ENCODE peak calls at places on chromosomes 4 and X, in ten cellular contexts. Y is GM23248; B is CD4-positive, alpha-beta memory T cell; R is CD8-positive, alpha-beta T cell; P is neuronal stem cell; U is colonic mucosa; O is H9; V is ovary; Z is Caco-2; K is tibial artery. D is an unnamed sample. For H3K4me1, the result is how much of the 10 kb centered on the place peaks cover.

GRCh38 chr4:78477276-78477675 is 74.3 kb upstream of the ANXA3 start:
- DNase-seq in Y (peak), B (no peak), R (no peak), P (no peak), U (no peak), O (no peak), V (no peak), Z (no peak), K (no peak), D (no peak)

GRCh38 chrX:122046226-122046625 is 998.8 kb downstream of the GLUD2 start:
- DNase-seq in Y (no peak), B (no peak), R (no peak), P (no peak), U (no peak), O (no peak), V (no peak), Z (no peak), K (no peak), D (no peak)

GRCh38 chrX:130296743-130297142 is 28.0 kb upstream of the ZNF280C start:
- DNase-seq in Y (no peak), B (no peak), R (no peak), P (no peak), U (no peak), O (no peak), V (no peak), Z (no peak), K (no peak), D (no peak)

GRCh38 chr4:125187621-125188176 is 127.1 kb upstream of the FAT4 start:
- DNase-seq in Y (peak), B (no peak), R (no peak), P (no peak), U (no peak), O (no peak), V (no peak), Z (no peak), K (no peak), D (no peak)

GRCh38 chr4:8188743-8189550 is 10.1 kb upstream of the SH3TC1 start:
- DNase-seq in Y (peak), B (no peak), R (no peak), P (no peak), U (no peak), O (no peak), V (no peak), Z (no peak), K (peak), D (no peak)

GRCh38 chr4:42460043-42460442 is 62.8 kb downstream of the SHISA3 start:
- DNase-seq in Y (no peak), B (no peak), R (no peak), P (no peak), U (no peak), O (no peak), V (no peak), Z (peak), K (no peak), D (no peak)

GRCh38 chr4:169220854-169221311 is 49.9 kb downstream of the SH3RF1 start:
- DNase-seq in Y (no peak), B (no peak), R (no peak), P (no peak), U (no peak), O (no peak), V (no peak), Z (no peak), K (no peak), D (no peak)

GRCh38 chr4:76581276-76581675 is 146.2 kb downstream of the SHROOM3 start:
- DNase-seq in Y (no peak), B (no peak), R (no peak), P (no peak), U (no peak), O (no peak), V (no peak), Z (no peak), K (no peak), D (no peak)

GRCh38 chrX:116292183-116292582 is 121.6 kb downstream of the AGTR2 start:
- DNase-seq in Y (no peak), B (no peak), R (no peak), P (no peak), U (no peak), O (no peak), V (no peak), Z (no peak), K (no peak), D (no peak)

GRCh38 chrX:102863735-102864134 is 73.3 kb upstream of the RAB40AL start:
- DNase-seq in Y (peak), B (peak), R (peak), P (peak), U (peak), O (peak), V (peak), Z (peak), K (peak), D (peak)

GRCh38 chr4:4384837-4385236 is 2.1 kb upstream of the NSG1 start:
- DNase-seq in Y (peak), B (no peak), R (no peak), P (peak), U (no peak), O (peak), V (no peak), Z (no peak), K (no peak), D (no peak)

GRCh38 chr4:139118365-139118764 is 58.7 kb downstream of the ELF2 start:
- DNase-seq in Y (no peak), B (no peak), R (no peak), P (no peak), U (no peak), O (no peak), V (no peak), Z (no peak), K (no peak), D (no peak)

GRCh38 chr4:139112650-139113049 is 64.4 kb downstream of the ELF2 start:
- DNase-seq in Y (no peak), B (no peak), R (no peak), P (no peak), U (no peak), O (no peak), V (no peak), Z (no peak), K (no peak), D (no peak)

GRCh38 chr4:139115226-139115625 is 61.8 kb downstream of the ELF2 start:
- DNase-seq in Y (no peak), B (no peak), R (no peak), P (no peak), U (no peak), O (no peak), V (no peak), Z (no peak), K (no peak), D (peak)
- H3K4me1 ChIP-seq in Y (under half), B (under half), R (under half), P (under half), U (under half), O (under half), V (under half), Z (under half), K (under half), D (under half)

GRCh38 chrX:12979630-12980015 is 4.7 kb downstream of the TMSB4X start:
- DNase-seq in Y (peak), B (no peak), R (no peak), P (no peak), U (no peak), O (no peak), V (no peak), Z (no peak), K (no peak), D (no peak)

GRCh38 chrX:12978205-12979010 is 3.5 kb downstream of the TMSB4X start:
- DNase-seq in Y (peak), B (peak), R (peak), P (no peak), U (peak), O (peak), V (peak), Z (no peak), K (no peak), D (peak)

GRCh38 chrX:12979011-12979629 is 4.2 kb downstream of the TMSB4X start:
- DNase-seq in Y (peak), B (no peak), R (no peak), P (no peak), U (no peak), O (no peak), V (no peak), Z (no peak), K (no peak), D (no peak)

GRCh38 chrX:12975999-12976558 is 1.2 kb downstream of the TMSB4X start:
- DNase-seq in Y (peak), B (peak), R (peak), P (peak), U (peak), O (no peak), V (peak), Z (peak), K (peak), D (peak)

DNA sequence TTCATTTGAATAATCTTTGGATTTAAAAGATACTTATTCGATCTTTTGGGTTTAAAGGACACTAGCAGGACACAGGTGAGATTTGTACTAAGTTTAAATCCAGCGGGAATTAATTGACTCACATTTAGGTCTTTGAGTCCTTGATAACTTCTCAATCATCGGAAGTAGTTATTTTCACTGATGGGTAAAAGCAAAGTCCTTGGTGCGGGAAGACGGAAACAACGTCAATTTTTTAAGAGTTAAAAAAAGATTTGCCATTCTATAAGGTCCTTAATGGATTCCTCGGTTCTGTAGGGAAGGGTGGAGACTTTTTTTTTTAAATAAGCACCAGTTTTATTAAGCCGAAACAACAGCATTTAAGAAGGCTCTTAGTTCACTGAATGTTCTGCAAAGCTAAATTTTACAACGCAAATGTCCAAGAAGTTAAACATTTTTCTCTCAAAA is 2.9 kb downstream of the TMSB4X start:
- DNase-seq in Y (peak), B (no peak), R (no peak), P (no peak), U (no peak), O (no peak), V (no peak), Z (no peak), K (no peak), D (no peak)
- H3K4me1 ChIP-seq in Y (under half), B (under half), R (under half), P (under half), U (under half), O (under half), V (under half), Z (under half), K (under half), D (under half)

DNA sequence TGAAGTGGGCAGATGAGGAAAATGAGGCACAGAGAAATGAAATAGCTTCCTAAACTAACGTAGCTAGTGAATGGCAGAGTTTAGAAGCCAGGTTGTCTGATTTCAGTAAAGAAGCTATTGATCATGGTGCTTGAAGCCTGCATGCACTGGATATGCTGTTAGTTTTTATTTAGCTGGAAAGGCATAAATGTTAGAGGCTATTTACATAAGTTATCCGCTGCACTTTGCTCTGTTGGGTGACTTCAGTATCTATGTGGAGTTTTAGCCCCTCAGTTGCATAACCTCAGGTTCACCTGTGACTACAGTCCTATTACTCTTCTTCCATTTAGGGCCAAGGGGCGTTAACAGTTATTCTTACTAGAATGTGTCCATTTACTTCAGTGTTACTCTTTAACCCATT is 522.4 kb upstream of the RPS6KA3 start:
- DNase-seq in Y (no peak), B (no peak), R (no peak), P (no peak), U (no peak), O (no peak), V (no peak), Z (peak), K (no peak), D (no peak)
- H3K4me1 ChIP-seq in Y (under half), B (under half), R (under half), P (under half), U (under half), O (under half), V (under half), Z (under half), K (under half), D (under half)

DNA sequence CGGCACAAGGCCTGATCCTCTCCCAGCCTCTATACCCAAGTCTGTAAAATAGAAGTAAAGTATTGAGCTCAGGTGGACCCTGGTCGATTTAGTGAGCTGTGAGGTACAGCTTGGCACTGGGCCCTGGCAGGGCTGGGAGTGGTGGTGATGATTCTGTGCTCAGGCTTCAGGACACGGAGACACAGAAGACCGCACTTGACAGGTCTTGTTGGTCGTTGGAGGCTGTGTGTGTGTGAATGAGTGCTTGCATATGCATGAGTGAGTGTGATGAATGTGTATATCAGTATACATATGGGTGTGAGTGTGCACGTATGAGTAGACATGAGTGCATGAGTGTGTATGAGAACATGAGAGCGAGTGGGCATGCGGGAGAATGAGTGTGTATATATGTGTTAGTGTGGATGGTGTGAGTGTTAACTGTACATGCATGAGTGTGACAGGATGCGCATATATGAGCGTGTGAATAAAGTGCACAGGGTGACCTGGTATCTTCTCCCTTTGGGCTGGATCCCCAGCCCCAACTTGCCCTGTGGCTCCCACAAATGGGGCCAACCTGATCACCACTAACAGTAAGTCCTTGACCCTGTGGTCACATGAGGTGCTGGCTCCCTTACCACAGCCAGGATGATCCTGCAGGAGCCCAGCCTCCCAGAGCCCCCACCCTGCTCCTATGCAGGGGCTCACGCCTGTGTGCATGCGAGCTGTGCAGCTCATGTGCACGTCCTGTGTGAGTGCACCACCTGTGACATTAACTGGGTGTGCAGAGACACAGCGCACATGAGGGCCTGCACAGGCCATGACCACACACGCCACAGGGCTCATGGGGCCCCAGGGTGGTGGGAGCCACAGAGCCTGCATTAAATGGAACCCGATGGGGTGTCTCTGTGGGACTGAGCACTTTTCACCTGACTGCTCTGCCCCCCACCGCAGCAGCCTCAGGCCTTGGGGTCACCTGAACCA is 20.8 kb downstream of the SH3BP2 start:
- DNase-seq in Y (no peak), B (no peak), R (no peak), P (no peak), U (no peak), O (no peak), V (no peak), Z (no peak), K (no peak), D (no peak)
- H3K4me1 ChIP-seq in Y (under half), B (half or more), R (half or more), P (under half), U (under half), O (under half), V (under half), Z (under half), K (under half), D (half or more)